ENCODE peak calls at places on chromosomes 11 and 22, in nine cellular contexts. N is occipital lobe; P is activated effector memory CD4-positive, alpha-beta T cell treated with anti-CD3 and anti-CD28 coated beads, Interleukin-2, amount 50 U/mL, for 16 hours; I is germinal center; R is stimulated activated CD4-positive, alpha-beta T cell treated with anti-CD3 and anti-CD28 coated beads, TNF-alpha, amount 100 ng/mL, for 48 hours; H is activated CD4-positive, alpha-beta T cell treated with anti-CD3 and anti-CD28 coated beads for 24 hours; S is iris pigment epithelial cell; D is GM20000; Q is tibial nerve. F is an unnamed sample.
A peak's percentile ranks its signal among the peaks of the same experiment; 100 is the strongest.

GRCh38 chr11:126343051-126343450 is 12.4 kb upstream of the ST3GAL4 start:
- DNase-seq in N (no peak), P (no peak), I (no peak), R (no peak), H (no peak), S (no peak), D (no peak), Q (no peak), F (no peak)

GRCh38 chr11:113839842-113840241 is 35.5 kb downstream of the USP28 start:
- DNase-seq in N (no peak), P (no peak), I (peak; percentile 70), R (no peak), H (no peak), S (no peak), D (peak; percentile 50), Q (no peak), F (no peak)

GRCh38 chr11:111633756-111634362 is 31.6 kb downstream of the SIK2 start:
- DNase-seq in N (no peak), P (no peak), I (no peak), R (no peak), H (no peak), S (peak; percentile 52), D (no peak), Q (no peak), F (no peak)

GRCh38 chr22:35215993-35216392 is 41.3 kb upstream of the HMGXB4 start:
- DNase-seq in N (no peak), P (no peak), I (no peak), R (no peak), H (no peak), S (no peak), D (no peak), Q (no peak), F (no peak)

GRCh38 chr11:14679662-14680061 is 36.1 kb downstream of the PDE3B start:
- DNase-seq in N (no peak), P (no peak), I (no peak), R (no peak), H (no peak), S (no peak), D (no peak), Q (no peak), F (no peak)

GRCh38 chr11:117875397-117876048 is 935 bp downstream of the FXYD6 start:
- DNase-seq in N (peak; percentile 67), P (peak; percentile 70), I (no peak), R (no peak), H (no peak), S (no peak), D (no peak), Q (no peak), F (peak; percentile 86)

GRCh38 chr11:78940500-78941225 is 366.0 kb upstream of the NARS2 start:
- DNase-seq in N (no peak), P (no peak), I (no peak), R (no peak), H (no peak), S (no peak), D (no peak), Q (no peak), F (no peak)

GRCh38 chr11:57008373-57008772 is 19.7 kb downstream of the OR5AK2 start:
- DNase-seq in N (no peak), P (no peak), I (no peak), R (no peak), H (no peak), S (no peak), D (no peak), Q (no peak), F (no peak)

GRCh38 chr11:73982595-73982989 is at the start of gene UCP2:
- DNase-seq in N (peak; percentile 71), P (peak; percentile 94), I (peak; percentile 88), R (peak; percentile 77), H (peak; percentile 72), S (peak; percentile 88), D (peak; percentile 87), Q (peak; percentile 75), F (peak; percentile 92)

GRCh38 chr11:133894956-133895549 is 49.7 kb upstream of the SPATA19 start:
- DNase-seq in N (no peak), P (no peak), I (peak; percentile 70), R (no peak), H (no peak), S (no peak), D (peak; percentile 33), Q (no peak), F (peak; percentile 54)

F was measured in sigmoid colon.